ENCODE peak calls at places on chromosomes 1 and 21, in nine cellular contexts. W is bronchial epithelial cell; F is stimulated activated CD8-positive, alpha-beta memory T cell treated with anti-CD3 and anti-CD28 coated beads, Interleukin-12 subunit alpha, Interleukin-12 subunit beta, amount 100 ng/mL, for 4 hours; Z is foreskin fibroblast; H is anterior cingulate cortex; M is stimulated activated naive CD4-positive, alpha-beta T cell; A is heart right ventricle; P is iPS-NIHi11; L is iris pigment epithelial cell. J is an unnamed sample.

GRCh38 chr1:39566441-39567137 is 10.0 kb downstream of the PABPC4 start:
- DNase-seq in W (no peak), F (no peak), Z (no peak), H (no peak), M (no peak), A (no peak), P (no peak), L (no peak), J (no peak)

GRCh38 chr1:105608713-105609112 is 1447.8 kb upstream of the PRMT6 start:
- DNase-seq in W (peak), F (no peak), Z (peak), H (no peak), M (no peak), A (no peak), P (no peak), L (no peak), J (no peak)

GRCh38 chr1:226195144-226195543 is 8.6 kb upstream of the ACBD3 start:
- DNase-seq in W (no peak), F (no peak), Z (peak), H (no peak), M (no peak), A (no peak), P (no peak), L (no peak), J (no peak)

GRCh38 chr1:198638441-198638840 is 399 bp upstream of the PTPRC start:
- DNase-seq in W (no peak), F (no peak), Z (no peak), H (no peak), M (no peak), A (no peak), P (no peak), L (no peak), J (no peak)

GRCh38 chr1:2104621-2105427 is 54.6 kb downstream of the PRKCZ start:
- DNase-seq in W (no peak), F (no peak), Z (no peak), H (no peak), M (no peak), A (no peak), P (peak), L (no peak), J (no peak)

GRCh38 chr1:212218065-212218464 is 67.1 kb upstream of the PPP2R5A start:
- DNase-seq in W (no peak), F (no peak), Z (no peak), H (no peak), M (no peak), A (no peak), P (no peak), L (no peak), J (no peak)

GRCh38 chr1:31646259-31646960 is 1.7 kb upstream of the PEF1 start:
- DNase-seq in W (no peak), F (no peak), Z (no peak), H (no peak), M (no peak), A (no peak), P (no peak), L (no peak), J (no peak)

GRCh38 chr1:184930645-184931044 is 43.7 kb downstream of the NIBAN1 start:
- DNase-seq in W (no peak), F (no peak), Z (no peak), H (no peak), M (no peak), A (no peak), P (no peak), L (no peak), J (no peak)

GRCh38 chr1:202599669-202600431 is 110.4 kb downstream of the SYT2 start:
- DNase-seq in W (peak), F (no peak), Z (peak), H (peak), M (no peak), A (peak), P (peak), L (peak), J (no peak)

GRCh38 chr1:219387211-219387610 is 213.5 kb downstream of the LYPLAL1 start:
- DNase-seq in W (no peak), F (no peak), Z (no peak), H (no peak), M (no peak), A (no peak), P (no peak), L (no peak), J (no peak)

GRCh38 chr1:207393610-207394009 is 60.5 kb upstream of the CR2 start:
- DNase-seq in W (peak), F (no peak), Z (peak), H (no peak), M (no peak), A (no peak), P (no peak), L (peak), J (no peak)

GRCh38 chr1:175191654-175192053 is 922 bp downstream of the KIAA0040 start:
- DNase-seq in W (peak), F (no peak), Z (peak), H (no peak), M (no peak), A (peak), P (no peak), L (no peak), J (no peak)

GRCh38 chr1:84374991-84375838 is 23.1 kb upstream of the DNASE2B start:
- DNase-seq in W (no peak), F (no peak), Z (peak), H (peak), M (no peak), A (peak), P (no peak), L (no peak), J (no peak)

GRCh38 chr1:202631076-202631923 is 79.0 kb downstream of the SYT2 start:
- DNase-seq in W (no peak), F (no peak), Z (no peak), H (no peak), M (no peak), A (no peak), P (no peak), L (no peak), J (no peak)

GRCh38 chr1:46342677-46343350 is 2.2 kb downstream of the NSUN4 start:
- DNase-seq in W (no peak), F (no peak), Z (no peak), H (no peak), M (no peak), A (no peak), P (no peak), L (no peak), J (no peak)

GRCh38 chr1:162548170-162548569 is 13.4 kb upstream of the UAP1 start:
- DNase-seq in W (no peak), F (no peak), Z (peak), H (no peak), M (no peak), A (peak), P (no peak), L (peak), J (no peak)

GRCh38 chr1:193625255-193625654 is 438.8 kb upstream of the B3GALT2 start:
- DNase-seq in W (peak), F (no peak), Z (peak), H (no peak), M (no peak), A (no peak), P (no peak), L (no peak), J (no peak)

GRCh38 chr1:26784023-26784871 is 3.5 kb upstream of the PIGV start:
- DNase-seq in W (no peak), F (no peak), Z (peak), H (peak), M (no peak), A (peak), P (peak), L (peak), J (no peak)

GRCh38 chr1:22420456-22421053 is 31.1 kb upstream of the ZBTB40 start:
- DNase-seq in W (peak), F (peak), Z (peak), H (peak), M (peak), A (peak), P (peak), L (peak), J (peak)

GRCh38 chr1:8740034-8740449 is 77.4 kb downstream of the RERE start:
- DNase-seq in W (peak), F (no peak), Z (peak), H (no peak), M (no peak), A (no peak), P (no peak), L (peak), J (no peak)

GRCh38 chr1:17869826-17870225 is 114.7 kb downstream of the ACTL8 start:
- DNase-seq in W (no peak), F (no peak), Z (peak), H (no peak), M (no peak), A (no peak), P (no peak), L (peak), J (no peak)

GRCh38 chr21:35226960-35227741 is 178.0 kb upstream of the RUNX1 start:
- DNase-seq in W (no peak), F (no peak), Z (no peak), H (no peak), M (peak), A (no peak), P (no peak), L (no peak), J (no peak)

GRCh38 chr1:33121728-33122127 is 40.8 kb downstream of the AZIN2 start:
- DNase-seq in W (no peak), F (no peak), Z (no peak), H (no peak), M (no peak), A (no peak), P (no peak), L (no peak), J (no peak)

GRCh38 chr1:51331206-51332100 is 1.1 kb upstream of the TTC39A start:
- DNase-seq in W (peak), F (no peak), Z (peak), H (no peak), M (no peak), A (peak), P (peak), L (peak), J (no peak)

GRCh38 chr21:37263827-37264226 is 3.3 kb downstream of the VPS26C start:
- DNase-seq in W (peak), F (no peak), Z (peak), H (no peak), M (no peak), A (no peak), P (no peak), L (peak), J (no peak)

GRCh38 chr1:153426809-153427208 is 10.5 kb downstream of the S100A7A start:
- DNase-seq in W (no peak), F (no peak), Z (no peak), H (no peak), M (no peak), A (no peak), P (no peak), L (no peak), J (no peak)

GRCh38 chr1:117651616-117652015 is 45.8 kb downstream of the TENT5C start:
- DNase-seq in W (no peak), F (no peak), Z (no peak), H (no peak), M (no peak), A (no peak), P (no peak), L (no peak), J (no peak)

GRCh38 chr1:201653238-201653637 is 114.3 kb downstream of the NAV1 start:
- DNase-seq in W (no peak), F (no peak), Z (no peak), H (no peak), M (no peak), A (no peak), P (no peak), L (no peak), J (no peak)

GRCh38 chr1:205484985-205485967 is 19.2 kb upstream of the CDK18 start:
- DNase-seq in W (peak), F (peak), Z (peak), H (peak), M (peak), A (peak), P (peak), L (peak), J (peak)

GRCh38 chr1:230794871-230795645 is 47.9 kb downstream of the CAPN9 start:
- DNase-seq in W (no peak), F (no peak), Z (no peak), H (no peak), M (no peak), A (no peak), P (no peak), L (no peak), J (no peak)

GRCh38 chr1:24961961-24962861 is 32.1 kb upstream of the RUNX3 start:
- DNase-seq in W (no peak), F (no peak), Z (no peak), H (no peak), M (no peak), A (no peak), P (peak), L (no peak), J (no peak)

GRCh38 chr21:32065654-32066053 is 192.8 kb downstream of the HUNK start:
- DNase-seq in W (no peak), F (no peak), Z (no peak), H (no peak), M (no peak), A (no peak), P (no peak), L (no peak), J (no peak)

J was measured in activated B cell treated with CpG ODN at 0.5 μM for 24 hours.